ENCODE peak calls at places on chromosomes 5 and 9, in four cellular contexts. X is IMR-90, U is GM12878, W is K562. I is an unnamed sample.

GRCh38 chr9:133561976-133562554 is 27.6 kb downstream of the ADAMTSL2 start:
- DNase-seq in X (no peak), U (no peak), W (no peak), I (no peak)

GRCh38 chr5:159826351-159827222 is 89.7 kb upstream of the ADRA1B start:
- DNase-seq in X (peak; percentile 81), U (peak; percentile 50), W (no peak), I (no peak)

GRCh38 chr5:58439094-58439644 is 20.7 kb downstream of the PLK2 start:
- DNase-seq in X (no peak), U (no peak), W (no peak), I (no peak)

GRCh38 chr9:121593066-121593465 is 58.4 kb upstream of the DAB2IP start:
- DNase-seq in X (no peak), U (no peak), W (no peak), I (no peak)

GRCh38 chr9:136239135-136239962 is 6.3 kb downstream of the QSOX2 start:
- DNase-seq in X (no peak), U (no peak), W (no peak), I (no peak)

GRCh38 chr9:120982851-120983250 is 56.3 kb upstream of the TRAF1 start:
- DNase-seq in X (peak; percentile 78), U (no peak), W (no peak), I (no peak)

GRCh38 chr5:127968998-127969397 is 114.6 kb upstream of the SLC12A2 start:
- DNase-seq in X (no peak), U (no peak), W (no peak), I (no peak)

GRCh38 chr5:169694221-169694620 is 57.1 kb downstream of the DOCK2 start:
- DNase-seq in X (peak; percentile 25), U (no peak), W (no peak), I (no peak)

GRCh38 chr5:140524003-140524402 is 23.5 kb upstream of the EIF4EBP3 start:
- DNase-seq in X (no peak), U (no peak), W (no peak), I (no peak)

GRCh38 chr9:20788526-20789421 is 104.7 kb downstream of the FOCAD start:
- DNase-seq in X (no peak), U (no peak), W (no peak), I (peak; percentile 92)

GRCh38 chr9:75914002-75914401 is 23.5 kb downstream of the PCSK5 start:
- DNase-seq in X (no peak), U (no peak), W (no peak), I (no peak)

GRCh38 chr5:35777358-35778087 is 79.2 kb upstream of the IL7R start:
- DNase-seq in X (peak; percentile 83), U (no peak), W (peak; percentile 35), I (peak; percentile 70)

GRCh38 chr5:53367727-53368126 is 112.7 kb upstream of the FST start:
- DNase-seq in X (no peak), U (no peak), W (no peak), I (no peak)

GRCh38 chr9:134677743-134678142 is 36.1 kb downstream of the COL5A1 start:
- DNase-seq in X (no peak), U (no peak), W (no peak), I (no peak)

GRCh38 chr9:121636411-121636865 is 15.0 kb upstream of the DAB2IP start:
- DNase-seq in X (peak; percentile 46), U (no peak), W (no peak), I (peak; percentile 65)

GRCh38 chr5:2742921-2743679 is 8.4 kb downstream of the IRX2 start:
- DNase-seq in X (no peak), U (no peak), W (no peak), I (no peak)

GRCh38 chr9:116951588-116952433 is 264.7 kb downstream of the TRIM32 start:
- DNase-seq in X (peak; percentile 98), U (peak; percentile 85), W (no peak), I (no peak)

GRCh38 chr9:73023025-73023541 is 70.2 kb upstream of the ALDH1A1 start:
- DNase-seq in X (peak; percentile 63), U (peak; percentile 3), W (no peak), I (peak; percentile 80)

GRCh38 chr5:172383231-172383802 is 71.0 kb downstream of the SH3PXD2B start:
- DNase-seq in X (peak; percentile 81), U (no peak), W (no peak), I (no peak)

GRCh38 chr5:51138164-51138563 is 245.1 kb upstream of the ISL1 start:
- DNase-seq in X (no peak), U (no peak), W (no peak), I (no peak)

DNA sequence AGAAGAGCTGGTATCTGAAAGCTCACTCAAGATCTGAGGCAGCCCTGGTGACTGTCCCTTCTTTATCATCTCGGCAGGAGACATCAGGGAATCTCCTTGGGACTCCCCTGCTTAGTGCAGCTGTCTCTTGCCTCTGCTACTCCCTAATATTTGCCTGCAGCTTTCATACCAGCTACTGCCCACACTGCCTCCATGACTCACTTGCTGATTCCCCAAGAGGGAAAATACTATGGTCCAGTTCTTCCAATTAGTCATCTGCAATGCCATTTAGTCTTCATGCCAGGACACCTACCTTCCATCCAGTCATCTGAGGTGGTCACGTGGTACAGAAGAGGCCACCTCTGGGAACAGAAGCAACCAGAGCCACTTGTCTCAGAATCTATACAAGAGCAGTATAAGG is 270.8 kb downstream of the NTRK2 start:
- DNase-seq in X (no peak), U (no peak), W (no peak), I (no peak)
- TF ChIP-seq FOS in X (no peak), U (no peak), W (no peak), I (no peak)

GRCh38 chr9:127858041-127858512 is 3.6 kb upstream of the ENG start:
- DNase-seq in X (no peak), U (no peak), W (no peak), I (peak; percentile 70)
- TF ChIP-seq CTCF in X (no peak), U (no peak), W (no peak), I (no peak)

DNA sequence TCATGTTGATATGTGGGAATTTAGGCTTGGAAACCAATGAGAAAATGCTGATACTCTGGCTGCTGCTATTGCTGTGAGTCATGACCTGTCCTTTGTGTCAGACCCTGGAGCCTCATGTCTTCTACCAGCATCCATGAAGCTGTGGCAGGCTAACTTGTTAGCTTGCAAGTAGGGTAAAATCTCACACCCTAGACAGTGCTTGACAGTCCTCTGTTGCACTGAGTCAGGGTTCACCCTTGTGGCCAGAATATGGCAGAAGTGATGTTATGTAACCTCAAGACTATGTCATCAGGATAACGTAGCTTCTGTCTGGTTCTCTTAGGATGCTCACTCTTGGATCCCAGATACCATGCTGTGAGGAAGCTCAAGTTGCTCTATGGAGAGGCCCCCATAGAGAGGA is 110.8 kb downstream of the LHX2 start:
- DNase-seq in X (peak; percentile 17), U (no peak), W (no peak), I (no peak)
- TF ChIP-seq FOS in X (no peak), U (no peak), W (no peak), I (no peak)

DNA sequence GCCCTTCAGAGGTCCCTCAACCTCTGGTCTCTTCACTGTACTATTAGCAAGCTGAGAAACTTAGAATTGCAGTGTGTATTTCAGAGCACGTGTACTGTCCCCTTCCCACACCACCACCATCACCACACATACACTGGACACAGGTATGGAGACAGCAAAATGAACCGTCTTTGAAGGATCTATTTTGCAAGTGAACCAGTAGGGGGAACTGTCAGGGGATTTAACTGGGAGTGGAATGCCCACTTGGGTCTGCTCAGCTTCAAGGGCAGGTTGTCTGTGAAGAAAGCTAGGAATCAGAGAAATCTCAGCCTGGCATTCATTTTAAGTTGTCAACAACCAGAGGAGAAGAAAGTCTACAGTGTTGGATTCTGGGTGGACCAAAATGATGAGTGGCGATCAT is 147.0 kb downstream of the DCP2 start:
- DNase-seq in X (no peak), U (no peak), W (peak; percentile 27), I (peak; percentile 22)
- TF ChIP-seq CTCF in X (no peak), U (peak; percentile 19), W (peak; percentile 48), I (peak; percentile 28)

GRCh38 chr5:144195443-144195842 is 24.8 kb downstream of the KCTD16 start:
- DNase-seq in X (peak; percentile 69), U (no peak), W (no peak), I (no peak)

GRCh38 chr5:144194148-144194547 is 23.5 kb downstream of the KCTD16 start:
- DNase-seq in X (no peak), U (no peak), W (no peak), I (no peak)

GRCh38 chr5:144191461-144191860 is 20.8 kb downstream of the KCTD16 start:
- DNase-seq in X (no peak), U (no peak), W (no peak), I (no peak)

GRCh38 chr5:144189800-144190429 is 19.2 kb downstream of the KCTD16 start:
- DNase-seq in X (peak; percentile 93), U (peak; percentile 76), W (no peak), I (peak; percentile 98)

GRCh38 chr5:144191998-144192397 is 21.3 kb downstream of the KCTD16 start:
- DNase-seq in X (peak; percentile 87), U (peak; percentile 73), W (peak; percentile 15), I (peak; percentile 88)
- TF ChIP-seq FOS in X (no peak), U (no peak), W (no peak), I (no peak)

GRCh38 chr5:11046160-11046559 is 285.1 kb upstream of the DAP start:
- DNase-seq in X (peak; percentile 18), U (no peak), W (no peak), I (no peak)
- TF ChIP-seq CTCF in X (peak; percentile 37), U (no peak), W (peak; percentile 32), I (no peak)

GRCh38 chr9:16247188-16247875 is 623.1 kb downstream of the BNC2 start:
- DNase-seq in X (peak; percentile 81), U (no peak), W (no peak), I (no peak)
- TF ChIP-seq FOS in X (peak; percentile 31), U (no peak), W (no peak), I (no peak)

GRCh38 chr5:132951858-132952257 is 11.6 kb downstream of the AFF4 start:
- DNase-seq in X (no peak), U (no peak), W (no peak), I (no peak)

GRCh38 chr5:132947661-132948060 is 15.8 kb downstream of the AFF4 start:
- DNase-seq in X (peak; percentile 67), U (no peak), W (no peak), I (peak; percentile 91)

GRCh38 chr5:132949151-132949550 is 14.3 kb downstream of the AFF4 start:
- DNase-seq in X (no peak), U (no peak), W (no peak), I (peak; percentile 46)

GRCh38 chr5:132953710-132954109 is 9.7 kb downstream of the AFF4 start:
- DNase-seq in X (peak; percentile 19), U (no peak), W (no peak), I (no peak)

GRCh38 chr5:132952829-132953228 is 10.6 kb downstream of the AFF4 start:
- DNase-seq in X (no peak), U (no peak), W (no peak), I (no peak)
- TF ChIP-seq CTCF in X (no peak), U (no peak), W (no peak), I (no peak)

I was measured in endothelial cell of umbilical vein.